ENCODE peak calls at places on chromosomes 13 and 19, in six cellular contexts. F is H1, Y is HCT116, R is GM12878, E is K562, S is SK-N-SH. J is an unnamed sample.

GRCh38 chr13:44932850-44933251 is 56.4 kb downstream of the NUFIP1 start:
- DNase-seq in F (no peak), Y (no peak), R (no peak), E (no peak), S (no peak), J (no peak)

GRCh38 chr19:43784981-43785808 is 4.4 kb upstream of the KCNN4 start:
- DNase-seq in F (no peak), Y (peak), R (no peak), E (peak), S (peak), J (peak)

GRCh38 chr13:48640767-48641166 is 13.0 kb upstream of the CYSLTR2 start:
- DNase-seq in F (no peak), Y (no peak), R (no peak), E (no peak), S (no peak), J (no peak)

GRCh38 chr13:24292476-24292875 is 16.9 kb upstream of the C1QTNF9 start:
- DNase-seq in F (no peak), Y (no peak), R (no peak), E (no peak), S (no peak), J (no peak)

GRCh38 chr19:56838680-56838929 is 1.9 kb downstream of the PEG3 start:
- DNase-seq in F (no peak), Y (no peak), R (no peak), E (no peak), S (no peak), J (no peak)

GRCh38 chr19:4375164-4375619 is 25.2 kb downstream of the SH3GL1 start:
- DNase-seq in F (peak), Y (no peak), R (no peak), E (peak), S (peak), J (no peak)

GRCh38 chr13:49756263-49756662 is 36.2 kb downstream of the KPNA3 start:
- DNase-seq in F (no peak), Y (no peak), R (no peak), E (no peak), S (no peak), J (no peak)

GRCh38 chr13:69935043-69935442 is 172.6 kb upstream of the ATXN8OS start:
- DNase-seq in F (no peak), Y (peak), R (no peak), E (no peak), S (peak), J (peak)

GRCh38 chr13:49112782-49113525 is 107.2 kb upstream of the MLNR start:
- DNase-seq in F (peak), Y (no peak), R (no peak), E (peak), S (no peak), J (no peak)

GRCh38 chr13:40026174-40026585 is 370.7 kb downstream of the COG6 start:
- DNase-seq in F (no peak), Y (no peak), R (peak), E (no peak), S (no peak), J (no peak)
- TF ChIP-seq JUND in F (no peak), Y (no peak), R (peak), E (no peak), S (no peak), J (no peak)

GRCh38 chr13:110418944-110419343 is 111.9 kb downstream of the COL4A2 start:
- DNase-seq in F (no peak), Y (no peak), R (no peak), E (no peak), S (no peak), J (no peak)

GRCh38 chr13:110416131-110416584 is 109.1 kb downstream of the COL4A2 start:
- DNase-seq in F (no peak), Y (no peak), R (no peak), E (no peak), S (no peak), J (no peak)

GRCh38 chr13:110419391-110419791 is 112.3 kb downstream of the COL4A2 start:
- DNase-seq in F (no peak), Y (no peak), R (no peak), E (no peak), S (no peak), J (no peak)

GRCh38 chr13:110415669-110416068 is 108.6 kb downstream of the COL4A2 start:
- DNase-seq in F (peak), Y (peak), R (no peak), E (no peak), S (no peak), J (no peak)

DNA sequence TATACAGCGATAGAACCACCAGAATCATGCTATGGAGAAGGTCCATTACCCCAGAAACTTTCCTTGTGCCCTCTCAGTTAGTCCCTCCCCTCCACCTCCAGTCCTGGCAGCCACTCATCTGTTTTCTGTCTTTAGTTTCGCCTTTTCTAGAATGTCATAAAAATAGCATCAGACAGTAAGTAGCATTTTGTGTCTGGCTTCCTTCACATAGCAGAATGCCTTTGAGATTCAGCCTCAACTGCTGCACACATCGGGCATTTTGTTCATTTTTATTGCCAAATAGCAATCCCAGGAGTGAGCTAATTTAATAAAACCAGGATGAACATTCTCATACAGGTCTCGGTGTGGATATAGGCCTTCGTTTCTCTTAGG is 110.4 kb downstream of the COL4A2 start:
- DNase-seq in F (no peak), Y (no peak), R (no peak), E (no peak), S (no peak), J (no peak)
- TF ChIP-seq JUND in F (no peak), Y (no peak), R (no peak), E (no peak), S (no peak), J (no peak)

GRCh38 chr13:43786766-43787517 is at the start of gene ENOX1:
- DNase-seq in F (no peak), Y (peak), R (no peak), E (no peak), S (peak), J (peak)
- TF ChIP-seq JUND in F (no peak), Y (no peak), R (no peak), E (no peak), S (no peak), J (no peak)

DNA sequence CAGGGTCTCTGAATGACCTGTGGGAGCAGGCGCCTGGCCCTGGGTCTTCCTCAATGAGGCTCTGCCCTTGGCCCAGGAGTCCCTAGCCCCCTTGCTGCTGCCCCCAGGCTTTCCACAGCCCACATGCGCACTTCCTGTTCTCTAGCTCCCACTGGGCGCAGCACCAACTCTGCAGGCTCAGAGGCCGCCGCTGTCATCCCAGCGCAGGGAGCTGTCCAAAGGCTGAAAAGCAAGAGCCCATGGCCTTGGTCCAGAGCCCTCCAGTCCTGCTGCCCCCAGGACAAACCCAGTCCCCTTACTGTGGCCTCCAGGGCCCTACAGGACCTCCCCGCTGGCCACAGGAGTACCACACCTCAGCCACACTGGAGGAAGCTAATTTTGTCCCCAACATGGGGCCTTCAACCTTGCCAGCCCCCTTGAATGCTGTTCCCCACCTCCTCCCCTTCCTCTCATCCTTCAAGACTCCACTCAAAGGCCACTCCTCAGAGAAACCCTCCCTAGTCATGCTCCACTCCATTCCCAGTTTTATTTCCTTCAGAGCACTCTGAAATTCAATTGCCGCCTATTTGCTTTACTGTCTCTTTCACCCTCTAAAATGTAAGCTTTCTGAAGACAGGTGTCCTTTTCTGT is 8.0 kb upstream of the POU2F2 start:
- DNase-seq in F (peak), Y (no peak), R (no peak), E (peak), S (no peak), J (peak)
- TF ChIP-seq JUND in F (no peak), Y (no peak), R (no peak), E (no peak), S (no peak), J (no peak)

GRCh38 chr13:30442854-30443379 is 20.6 kb downstream of the UBE2L5 start:
- DNase-seq in F (no peak), Y (no peak), R (peak), E (no peak), S (no peak), J (no peak)

GRCh38 chr13:30448441-30448840 is 17.3 kb downstream of the HMGB1 start:
- DNase-seq in F (no peak), Y (no peak), R (no peak), E (no peak), S (no peak), J (no peak)

GRCh38 chr13:30446122-30446500 is 19.6 kb downstream of the HMGB1 start:
- DNase-seq in F (no peak), Y (no peak), R (no peak), E (no peak), S (no peak), J (no peak)

GRCh38 chr13:30441304-30441703 is 19.0 kb downstream of the UBE2L5 start:
- DNase-seq in F (no peak), Y (no peak), R (no peak), E (no peak), S (no peak), J (no peak)

GRCh38 chr13:30443957-30444404 is 21.7 kb downstream of the UBE2L5 start:
- DNase-seq in F (no peak), Y (no peak), R (no peak), E (no peak), S (no peak), J (no peak)
- TF ChIP-seq JUND in F (no peak), Y (no peak), R (no peak), E (no peak), S (no peak), J (no peak)

GRCh38 chr13:26679945-26680516 is 80.6 kb downstream of the GPR12 start:
- DNase-seq in F (no peak), Y (no peak), R (no peak), E (no peak), S (no peak), J (no peak)
- TF ChIP-seq JUND in F (no peak), Y (no peak), R (no peak), E (no peak), S (no peak), J (no peak)

GRCh38 chr13:60623131-60623530 is 226.1 kb downstream of the TDRD3 start:
- DNase-seq in F (no peak), Y (no peak), R (no peak), E (no peak), S (no peak), J (no peak)

GRCh38 chr13:60629158-60629557 is 232.1 kb downstream of the TDRD3 start:
- DNase-seq in F (peak), Y (no peak), R (no peak), E (no peak), S (no peak), J (no peak)

GRCh38 chr13:60627071-60627686 is 230.2 kb downstream of the TDRD3 start:
- DNase-seq in F (peak), Y (peak), R (no peak), E (peak), S (peak), J (no peak)
- TF ChIP-seq JUND in F (no peak), Y (no peak), R (no peak), E (no peak), S (no peak), J (no peak)

DNA sequence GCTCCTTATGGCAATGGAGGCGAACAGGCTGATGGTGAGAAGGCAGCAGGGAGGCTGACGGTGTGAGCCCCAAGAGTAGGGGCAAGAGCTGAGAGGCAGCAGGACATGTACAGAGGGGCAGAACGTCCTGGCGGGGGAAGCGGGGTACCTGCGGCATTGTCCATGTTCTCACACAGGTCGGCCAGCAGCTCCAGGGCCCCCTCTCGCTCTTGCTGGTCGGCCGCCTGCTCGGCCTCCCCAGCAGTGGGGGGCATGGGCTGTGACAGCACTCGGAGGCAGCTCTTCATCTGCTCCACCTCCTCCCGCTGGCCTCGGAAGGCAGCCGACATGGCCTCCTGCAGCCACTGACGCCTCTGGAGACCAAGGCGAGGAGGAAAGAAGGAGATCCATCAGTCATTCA is 2.4 kb downstream of the HSPBP1 start:
- DNase-seq in F (no peak), Y (no peak), R (no peak), E (no peak), S (no peak), J (no peak)
- TF ChIP-seq JUND in F (no peak), Y (no peak), R (no peak), E (no peak), S (no peak), J (no peak)

DNA sequence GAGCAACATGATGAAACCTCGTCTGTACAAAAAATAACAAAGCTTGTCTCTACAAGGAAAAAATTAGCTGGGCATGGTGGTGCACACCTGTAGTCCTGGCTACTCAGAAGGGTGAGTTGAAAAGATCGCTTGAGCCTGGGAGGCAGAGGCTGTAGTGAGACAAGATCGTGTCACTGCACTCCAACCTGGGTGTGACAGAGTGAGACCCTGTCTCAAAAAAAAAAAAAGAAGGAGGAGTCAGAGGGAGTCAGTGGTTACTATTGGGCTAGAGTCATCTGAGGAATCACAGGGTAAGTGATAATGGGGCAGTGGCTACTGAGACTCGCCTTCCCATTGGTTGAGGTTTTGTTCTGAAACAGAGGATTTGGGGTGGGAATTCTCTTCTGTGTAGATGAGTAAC is 1.9 kb upstream of the GPI start:
- DNase-seq in F (no peak), Y (no peak), R (no peak), E (no peak), S (no peak), J (no peak)
- TF ChIP-seq JUND in F (no peak), Y (no peak), R (no peak), E (no peak), S (no peak), J (no peak)

GRCh38 chr19:29596885-29597525 is 9.1 kb upstream of the POP4 start:
- DNase-seq in F (no peak), Y (no peak), R (no peak), E (no peak), S (no peak), J (no peak)
- TF ChIP-seq JUND in F (no peak), Y (no peak), R (no peak), E (no peak), S (no peak), J (no peak)